ENCODE peak calls at places on chromosomes 2 and 18, in five cellular contexts. M, R, P, O and W are unnamed samples.

GRCh38 chr18:7202119-7202680 is 28.7 kb upstream of the LRRC30 start:
- DNase-seq in M (no peak), R (no peak), P (no peak), O (no peak), W (no peak)

GRCh38 chr2:41880561-41881243 is 167.1 kb upstream of the PKDCC start:
- DNase-seq in M (no peak), R (no peak), P (no peak), O (no peak), W (no peak)

GRCh38 chr2:41941831-41942230 is 106.0 kb upstream of the PKDCC start:
- DNase-seq in M (no peak), R (no peak), P (no peak), O (peak), W (no peak)

GRCh38 chr18:73528066-73528465 is 619.6 kb downstream of the FBXO15 start:
- DNase-seq in M (no peak), R (no peak), P (no peak), O (no peak), W (no peak)

GRCh38 chr18:29840101-29840500 is 1202.4 kb downstream of the DSC3 start:
- DNase-seq in M (no peak), R (no peak), P (no peak), O (peak), W (no peak)

GRCh38 chr2:10520926-10521325 is 72.8 kb upstream of the ODC1 start:
- DNase-seq in M (no peak), R (no peak), P (no peak), O (no peak), W (no peak)

GRCh38 chr2:12399244-12399643 is 317.5 kb upstream of the TRIB2 start:
- DNase-seq in M (no peak), R (no peak), P (no peak), O (no peak), W (no peak)

GRCh38 chr2:222736301-222736700 is 64.8 kb downstream of the MOGAT1 start:
- DNase-seq in M (no peak), R (no peak), P (no peak), O (no peak), W (no peak)

GRCh38 chr2:98294711-98295110 is 51.5 kb upstream of the CNGA3 start:
- DNase-seq in M (no peak), R (no peak), P (no peak), O (no peak), W (no peak)

GRCh38 chr18:7447629-7448028 is 119.5 kb upstream of the PTPRM start:
- DNase-seq in M (no peak), R (no peak), P (no peak), O (no peak), W (no peak)

GRCh38 chr2:238922435-238922834 is 74.5 kb downstream of the TWIST2 start:
- DNase-seq in M (no peak), R (no peak), P (no peak), O (no peak), W (no peak)

GRCh38 chr2:240411261-240412160 is 24.0 kb upstream of the GPC1 start:
- DNase-seq in M (no peak), R (no peak), P (peak), O (no peak), W (no peak)